ENCODE peak calls at places on chromosomes 12 and 14, in seven cellular contexts. One of them, this sample, is unnamed.

GRCh38 chr12:57127101-57127709 is 1.1 kb upstream of the LRP1 start:
- DNase-seq in HCT116: peak
- DNase-seq in tibial nerve: peak
- DNase-seq in lower leg skin: peak
- DNase-seq in left lung: no peak
- DNase-seq in tibial artery: peak
- DNase-seq in neural crest cell: peak
- DNase-seq in this sample: no peak

GRCh38 chr12:123928274-123928865 is 44.3 kb downstream of the CCDC92 start:
- DNase-seq in tibial artery: no peak
- DNase-seq in lower leg skin: no peak
- DNase-seq in HCT116: no peak
- DNase-seq in left lung: no peak
- DNase-seq in neural crest cell: no peak
- DNase-seq in tibial nerve: no peak
- DNase-seq in this sample: no peak

GRCh38 chr14:75310295-75311059 is 31.8 kb downstream of the FOS start:
- DNase-seq in HCT116: no peak
- DNase-seq in tibial nerve: peak
- DNase-seq in lower leg skin: peak
- DNase-seq in tibial artery: peak
- DNase-seq in left lung: peak
- DNase-seq in neural crest cell: peak
- DNase-seq in this sample: peak

GRCh38 chr14:53011053-53011462 is 60.2 kb upstream of the FERMT2 start:
- DNase-seq in neural crest cell: no peak
- DNase-seq in tibial artery: peak
- DNase-seq in left lung: no peak
- DNase-seq in HCT116: peak
- DNase-seq in tibial nerve: peak
- DNase-seq in lower leg skin: peak
- DNase-seq in this sample: peak

GRCh38 chr12:88726806-88727722 is 146.8 kb upstream of the KITLG start:
- DNase-seq in tibial nerve: no peak
- DNase-seq in tibial artery: no peak
- DNase-seq in neural crest cell: no peak
- DNase-seq in HCT116: no peak
- DNase-seq in left lung: no peak
- DNase-seq in lower leg skin: no peak
- DNase-seq in this sample: no peak

GRCh38 chr12:10136637-10137205 is 6.7 kb upstream of the CLEC7A start:
- DNase-seq in left lung: no peak
- DNase-seq in lower leg skin: no peak
- DNase-seq in HCT116: no peak
- DNase-seq in tibial nerve: no peak
- DNase-seq in neural crest cell: no peak
- DNase-seq in tibial artery: no peak
- DNase-seq in this sample: no peak

GRCh38 chr12:126747530-126748149 is 1519.3 kb upstream of the TMEM132C start:
- DNase-seq in tibial nerve: no peak
- DNase-seq in lower leg skin: no peak
- DNase-seq in left lung: peak
- DNase-seq in neural crest cell: peak
- DNase-seq in tibial artery: no peak
- DNase-seq in HCT116: peak
- DNase-seq in this sample: no peak

GRCh38 chr14:105502446-105503295 is 11.6 kb downstream of the TEDC1 start:
- DNase-seq in HCT116: no peak
- DNase-seq in tibial nerve: no peak
- DNase-seq in neural crest cell: no peak
- DNase-seq in tibial artery: peak
- DNase-seq in lower leg skin: no peak
- DNase-seq in left lung: peak
- DNase-seq in this sample: no peak

GRCh38 chr14:90551733-90552464 is 155.1 kb downstream of the CALM1 start:
- DNase-seq in tibial nerve: no peak
- DNase-seq in tibial artery: no peak
- DNase-seq in HCT116: no peak
- DNase-seq in left lung: no peak
- DNase-seq in lower leg skin: no peak
- DNase-seq in neural crest cell: no peak
- DNase-seq in this sample: no peak

GRCh38 chr12:130074661-130075406 is 87.4 kb upstream of the FZD10 start:
- DNase-seq in left lung: no peak
- DNase-seq in tibial artery: no peak
- DNase-seq in HCT116: no peak
- DNase-seq in lower leg skin: no peak
- DNase-seq in neural crest cell: no peak
- DNase-seq in tibial nerve: no peak
- DNase-seq in this sample: no peak

GRCh38 chr12:63915105-63915830 is 70.8 kb downstream of the SRGAP1 start:
- DNase-seq in tibial nerve: no peak
- DNase-seq in tibial artery: no peak
- DNase-seq in lower leg skin: no peak
- DNase-seq in HCT116: peak
- DNase-seq in neural crest cell: no peak
- DNase-seq in left lung: no peak
- DNase-seq in this sample: peak

GRCh38 chr12:97854477-97854876 is 391.9 kb downstream of the RMST start:
- DNase-seq in HCT116: no peak
- DNase-seq in neural crest cell: no peak
- DNase-seq in lower leg skin: no peak
- DNase-seq in tibial nerve: no peak
- DNase-seq in tibial artery: no peak
- DNase-seq in left lung: no peak
- DNase-seq in this sample: no peak

GRCh38 chr14:64696355-64696844 is 7.8 kb upstream of the PLEKHG3 start:
- DNase-seq in HCT116: no peak
- DNase-seq in left lung: no peak
- DNase-seq in tibial artery: peak
- DNase-seq in neural crest cell: no peak
- DNase-seq in tibial nerve: no peak
- DNase-seq in lower leg skin: no peak
- DNase-seq in this sample: no peak

GRCh38 chr14:102568115-102568614 is 24.3 kb upstream of the RCOR1 start:
- DNase-seq in tibial nerve: no peak
- DNase-seq in tibial artery: no peak
- DNase-seq in lower leg skin: no peak
- DNase-seq in neural crest cell: no peak
- DNase-seq in HCT116: peak
- DNase-seq in left lung: no peak
- DNase-seq in this sample: no peak

GRCh38 chr14:89787525-89787924 is 167.0 kb downstream of the EFCAB11 start:
- DNase-seq in neural crest cell: no peak
- DNase-seq in left lung: no peak
- DNase-seq in tibial nerve: no peak
- DNase-seq in lower leg skin: no peak
- DNase-seq in tibial artery: no peak
- DNase-seq in HCT116: no peak
- DNase-seq in this sample: peak

GRCh38 chr12:116202940-116203339 is 74.6 kb downstream of the MED13L start:
- DNase-seq in lower leg skin: no peak
- DNase-seq in HCT116: no peak
- DNase-seq in neural crest cell: no peak
- DNase-seq in tibial nerve: no peak
- DNase-seq in tibial artery: no peak
- DNase-seq in left lung: no peak
- DNase-seq in this sample: peak

GRCh38 chr14:66017960-66018359 is 468.2 kb upstream of the CCDC196 start:
- DNase-seq in left lung: no peak
- DNase-seq in neural crest cell: no peak
- DNase-seq in tibial nerve: no peak
- DNase-seq in HCT116: no peak
- DNase-seq in lower leg skin: no peak
- DNase-seq in tibial artery: no peak
- DNase-seq in this sample: no peak

GRCh38 chr12:107474639-107475539 is 210.7 kb upstream of the PWP1 start:
- DNase-seq in left lung: no peak
- DNase-seq in neural crest cell: no peak
- DNase-seq in HCT116: no peak
- DNase-seq in lower leg skin: no peak
- DNase-seq in tibial artery: no peak
- DNase-seq in tibial nerve: no peak
- DNase-seq in this sample: peak

GRCh38 chr14:35050652-35051051 is 4.6 kb downstream of the FAM177A1 start:
- DNase-seq in tibial nerve: no peak
- DNase-seq in lower leg skin: no peak
- DNase-seq in neural crest cell: no peak
- DNase-seq in HCT116: no peak
- DNase-seq in left lung: no peak
- DNase-seq in tibial artery: no peak
- DNase-seq in this sample: peak

GRCh38 chr12:58607805-58608204 is 312.5 kb downstream of the LRIG3 start:
- DNase-seq in lower leg skin: no peak
- DNase-seq in neural crest cell: no peak
- DNase-seq in HCT116: no peak
- DNase-seq in tibial artery: no peak
- DNase-seq in tibial nerve: no peak
- DNase-seq in left lung: no peak
- DNase-seq in this sample: no peak

GRCh38 chr14:63781686-63782085 is 53.8 kb upstream of the SGPP1 start:
- DNase-seq in left lung: no peak
- DNase-seq in lower leg skin: no peak
- DNase-seq in HCT116: peak
- DNase-seq in tibial artery: no peak
- DNase-seq in neural crest cell: no peak
- DNase-seq in tibial nerve: no peak
- DNase-seq in this sample: no peak

DNA sequence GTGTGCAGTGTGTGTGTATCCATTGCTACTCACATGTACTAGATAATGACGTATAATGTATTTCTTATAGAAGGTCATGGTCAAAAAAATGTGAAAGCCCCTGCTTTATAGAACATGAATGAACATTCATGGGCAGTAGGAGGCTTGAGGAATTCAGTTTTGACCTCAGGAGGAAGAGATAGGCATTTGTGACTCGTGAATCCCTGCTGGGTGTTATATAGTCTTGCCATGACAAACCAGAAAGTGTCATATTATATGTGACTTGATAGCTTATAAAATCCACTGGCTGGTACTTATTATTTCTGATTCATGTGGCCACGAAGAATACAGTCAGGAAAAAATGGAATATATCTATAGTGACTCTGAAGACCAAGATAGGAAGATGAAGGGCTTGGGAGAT is 287.6 kb downstream of the CEP128 start:
- DNase-seq in lower leg skin: no peak
- DNase-seq in left lung: no peak
- DNase-seq in HCT116: no peak
- DNase-seq in tibial nerve: no peak
- DNase-seq in tibial artery: no peak
- DNase-seq in neural crest cell: no peak
- DNase-seq in this sample: no peak
- TF ChIP-seq CTCF in lower leg skin: no peak
- TF ChIP-seq CTCF in left lung: no peak
- TF ChIP-seq CTCF in HCT116: no peak
- TF ChIP-seq CTCF in tibial nerve: no peak
- TF ChIP-seq CTCF in tibial artery: no peak
- TF ChIP-seq CTCF in neural crest cell: no peak
- TF ChIP-seq CTCF in this sample: no peak

DNA sequence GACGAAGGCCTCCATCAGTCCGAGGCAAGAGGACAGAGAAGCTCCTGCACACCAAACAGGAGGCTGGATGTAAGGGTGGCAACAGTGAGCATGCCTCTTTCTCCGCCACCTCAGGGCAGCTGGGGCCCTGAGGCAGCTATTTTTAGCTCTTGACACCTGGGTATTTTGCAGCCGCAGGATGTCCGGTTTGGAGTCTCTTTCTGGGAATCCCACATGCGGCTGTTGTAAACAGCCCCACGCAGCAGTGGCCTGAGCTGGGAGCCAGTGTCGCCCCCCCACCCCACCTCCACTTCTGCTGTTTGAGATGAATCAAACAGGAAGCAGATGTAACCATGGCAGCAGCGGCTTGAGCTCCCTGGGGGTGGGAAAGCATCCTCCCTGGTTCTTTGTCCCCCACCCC is 11.7 kb downstream of the HDAC7 start:
- DNase-seq in tibial artery: no peak
- DNase-seq in HCT116: no peak
- DNase-seq in left lung: peak
- DNase-seq in tibial nerve: no peak
- DNase-seq in lower leg skin: no peak
- DNase-seq in neural crest cell: no peak
- DNase-seq in this sample: peak
- TF ChIP-seq CTCF in tibial artery: no peak
- TF ChIP-seq CTCF in HCT116: no peak
- TF ChIP-seq CTCF in left lung: no peak
- TF ChIP-seq CTCF in tibial nerve: no peak
- TF ChIP-seq CTCF in lower leg skin: no peak
- TF ChIP-seq CTCF in neural crest cell: no peak
- TF ChIP-seq CTCF in this sample: no peak

DNA sequence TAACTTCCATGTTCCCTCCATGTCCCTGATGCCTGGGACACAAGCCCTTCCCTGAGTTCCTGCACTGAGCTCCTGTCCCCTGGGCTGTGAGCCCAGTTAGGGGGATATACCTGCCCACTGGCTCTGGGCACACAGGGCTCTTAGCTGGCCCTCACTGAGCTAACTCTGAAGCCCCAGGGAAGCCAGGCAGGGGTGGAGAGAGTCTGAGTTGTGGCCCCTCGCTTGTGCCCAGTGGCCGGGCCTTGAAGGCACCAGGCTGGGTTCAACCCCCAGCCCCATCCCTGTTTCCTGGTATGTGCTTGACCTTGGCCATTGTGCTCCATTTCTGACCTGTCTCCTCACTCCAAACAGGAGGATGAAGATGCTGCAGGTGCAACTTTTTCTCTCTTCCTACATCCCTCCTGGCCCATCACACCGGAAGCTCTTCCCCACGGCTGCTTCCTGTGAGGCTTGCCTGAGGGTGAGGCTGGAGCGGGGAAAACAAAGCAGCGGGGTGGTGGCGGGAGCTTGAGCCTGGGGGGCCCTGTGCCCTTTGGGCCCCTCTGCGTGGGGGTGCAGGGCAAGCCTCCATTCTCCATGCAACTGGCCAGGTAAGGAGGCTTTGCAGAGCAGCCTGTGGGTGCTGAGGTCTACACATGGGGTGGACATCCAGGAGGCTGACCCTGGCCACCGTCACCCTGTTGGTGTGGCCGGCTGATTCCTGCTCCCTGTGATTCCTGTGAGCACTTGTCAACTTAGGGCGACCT is 70.9 kb downstream of the PRIMA1 start:
- DNase-seq in neural crest cell: no peak
- DNase-seq in HCT116: no peak
- DNase-seq in tibial artery: no peak
- DNase-seq in tibial nerve: no peak
- DNase-seq in left lung: no peak
- DNase-seq in lower leg skin: no peak
- DNase-seq in this sample: no peak
- TF ChIP-seq CTCF in neural crest cell: no peak
- TF ChIP-seq CTCF in HCT116: no peak
- TF ChIP-seq CTCF in tibial artery: no peak
- TF ChIP-seq CTCF in tibial nerve: no peak
- TF ChIP-seq CTCF in left lung: no peak
- TF ChIP-seq CTCF in lower leg skin: no peak
- TF ChIP-seq CTCF in this sample: no peak

DNA sequence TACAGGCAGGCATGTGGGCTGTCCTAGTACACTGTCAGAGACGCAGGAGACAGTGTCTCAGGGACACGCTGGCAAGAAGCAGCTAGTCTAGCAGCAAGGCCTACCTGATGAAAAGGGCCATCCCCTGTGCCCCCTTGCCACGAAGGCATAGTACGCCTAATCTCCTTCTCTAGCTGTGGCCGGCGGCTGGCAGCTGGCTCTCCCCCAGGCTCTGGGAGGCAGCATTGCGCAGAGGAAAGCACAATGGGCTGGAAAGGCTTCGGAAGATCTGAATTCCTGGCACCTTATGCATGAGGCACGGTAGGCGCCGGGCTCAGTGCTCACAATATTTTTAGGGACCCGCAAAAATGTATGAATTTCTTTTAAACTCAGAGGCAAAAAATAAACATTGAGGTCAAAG is 16.0 kb upstream of the PLEKHH1 start:
- DNase-seq in lower leg skin: no peak
- DNase-seq in left lung: no peak
- DNase-seq in neural crest cell: no peak
- DNase-seq in HCT116: no peak
- DNase-seq in tibial artery: no peak
- DNase-seq in tibial nerve: no peak
- DNase-seq in this sample: peak
- TF ChIP-seq CTCF in lower leg skin: no peak
- TF ChIP-seq CTCF in left lung: no peak
- TF ChIP-seq CTCF in neural crest cell: no peak
- TF ChIP-seq CTCF in HCT116: peak
- TF ChIP-seq CTCF in tibial artery: no peak
- TF ChIP-seq CTCF in tibial nerve: no peak
- TF ChIP-seq CTCF in this sample: peak

This sample was measured in choroid plexus epithelial cell.